ENCODE peak calls at places on chromosomes 6 and 20, in nine cellular contexts. W, P, K, B, J, E, R, M and O are unnamed samples.
A peak's percentile ranks its signal among the peaks of the same experiment; 100 is the strongest.

GRCh38 chr6:131410785-131411184 is 162.2 kb upstream of the ARG1 start:
- DNase-seq in W (no peak), P (no peak), K (no peak), B (no peak), J (no peak), E (no peak), R (no peak), M (no peak), O (no peak)

GRCh38 chr20:44856847-44857448 is 28.6 kb upstream of the YWHAB start:
- DNase-seq in W (peak; percentile 36), P (no peak), K (no peak), B (no peak), J (no peak), E (no peak), R (no peak), M (no peak), O (no peak)

GRCh38 chr6:115914098-115914497 is 146.6 kb downstream of the FRK start:
- DNase-seq in W (no peak), P (no peak), K (no peak), B (no peak), J (no peak), E (no peak), R (no peak), M (no peak), O (no peak)

GRCh38 chr6:99119109-99120031 is 171.6 kb upstream of the FBXL4 start:
- DNase-seq in W (peak; percentile 57), P (no peak), K (peak; percentile 54), B (peak; percentile 74), J (peak; percentile 15), E (no peak), R (peak; percentile 62), M (peak; percentile 38), O (peak; percentile 62)

GRCh38 chr6:123448306-123448884 is 188.4 kb downstream of the TRDN start:
- DNase-seq in W (no peak), P (no peak), K (no peak), B (no peak), J (peak; percentile 6), E (no peak), R (no peak), M (no peak), O (no peak)

GRCh38 chr6:160804639-160805038 is 102.6 kb downstream of the PLG start:
- DNase-seq in W (no peak), P (no peak), K (no peak), B (no peak), J (no peak), E (no peak), R (no peak), M (no peak), O (no peak)

GRCh38 chr20:62918830-62919229 is 7.5 kb downstream of the DIDO1 start:
- DNase-seq in W (no peak), P (no peak), K (no peak), B (no peak), J (no peak), E (no peak), R (no peak), M (no peak), O (no peak)

GRCh38 chr20:17911927-17912326 is 56.7 kb downstream of the SNX5 start:
- DNase-seq in W (no peak), P (no peak), K (no peak), B (no peak), J (no peak), E (no peak), R (no peak), M (no peak), O (no peak)

GRCh38 chr6:42059743-42060142 is 9.4 kb downstream of the TAF8 start:
- DNase-seq in W (no peak), P (no peak), K (no peak), B (no peak), J (no peak), E (no peak), R (no peak), M (no peak), O (no peak)

GRCh38 chr6:15303162-15303919 is 57.5 kb downstream of the JARID2 start:
- DNase-seq in W (no peak), P (no peak), K (no peak), B (no peak), J (no peak), E (no peak), R (peak; percentile 44), M (no peak), O (no peak)

GRCh38 chr6:15303920-15304291 is 58.0 kb downstream of the JARID2 start:
- DNase-seq in W (no peak), P (no peak), K (no peak), B (no peak), J (no peak), E (no peak), R (no peak), M (no peak), O (no peak)

GRCh38 chr6:15305909-15306308 is 60.0 kb downstream of the JARID2 start:
- DNase-seq in W (no peak), P (no peak), K (no peak), B (no peak), J (no peak), E (no peak), R (no peak), M (no peak), O (peak; percentile 27)

GRCh38 chr6:15304337-15305078 is 58.6 kb downstream of the JARID2 start:
- DNase-seq in W (no peak), P (no peak), K (no peak), B (no peak), J (no peak), E (no peak), R (no peak), M (no peak), O (no peak)

DNA sequence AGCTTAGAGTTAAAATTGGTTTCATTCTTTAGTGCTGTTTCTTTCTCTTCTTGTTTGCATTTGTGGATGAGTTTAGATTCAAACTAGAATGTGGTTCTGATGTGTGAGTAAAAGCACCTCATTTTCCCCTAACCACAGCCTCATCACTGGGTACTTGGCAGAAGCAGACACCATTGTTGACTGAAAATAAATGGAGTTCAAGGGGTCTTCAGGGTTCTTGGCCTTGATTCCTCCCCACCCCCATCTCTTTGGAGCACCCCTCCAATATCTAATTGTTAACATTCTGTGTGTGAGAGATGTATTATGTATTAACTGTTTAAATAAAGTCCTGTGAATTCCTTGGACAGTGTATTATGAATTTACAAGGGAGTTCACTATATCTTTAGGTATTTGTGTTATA is 59.6 kb downstream of the JARID2 start:
- DNase-seq in W (no peak), P (no peak), K (peak; percentile 13), B (no peak), J (no peak), E (no peak), R (no peak), M (no peak), O (no peak)
- H3K27ac ChIP-seq in W (no peak overlapping the region), P (no peak overlapping the region), K (peak overlapping the region; percentile 66), B (peak overlapping the region; percentile 14), J (no peak overlapping the region), E (no peak overlapping the region), R (no peak overlapping the region), M (peak overlapping the region; percentile 2), O (no peak overlapping the region)

GRCh38 chr20:33784225-33784624 is 26.9 kb upstream of the CHMP4B start:
- DNase-seq in W (no peak), P (no peak), K (no peak), B (no peak), J (no peak), E (no peak), R (no peak), M (no peak), O (no peak)

GRCh38 chr20:33783818-33784217 is 27.3 kb upstream of the CHMP4B start:
- DNase-seq in W (no peak), P (no peak), K (no peak), B (no peak), J (no peak), E (no peak), R (no peak), M (no peak), O (no peak)

GRCh38 chr20:33781133-33781532 is 30.0 kb upstream of the CHMP4B start:
- DNase-seq in W (no peak), P (no peak), K (no peak), B (no peak), J (no peak), E (no peak), R (no peak), M (no peak), O (no peak)

GRCh38 chr20:33783256-33783655 is 27.9 kb upstream of the CHMP4B start:
- DNase-seq in W (no peak), P (no peak), K (no peak), B (no peak), J (no peak), E (no peak), R (no peak), M (no peak), O (no peak)

DNA sequence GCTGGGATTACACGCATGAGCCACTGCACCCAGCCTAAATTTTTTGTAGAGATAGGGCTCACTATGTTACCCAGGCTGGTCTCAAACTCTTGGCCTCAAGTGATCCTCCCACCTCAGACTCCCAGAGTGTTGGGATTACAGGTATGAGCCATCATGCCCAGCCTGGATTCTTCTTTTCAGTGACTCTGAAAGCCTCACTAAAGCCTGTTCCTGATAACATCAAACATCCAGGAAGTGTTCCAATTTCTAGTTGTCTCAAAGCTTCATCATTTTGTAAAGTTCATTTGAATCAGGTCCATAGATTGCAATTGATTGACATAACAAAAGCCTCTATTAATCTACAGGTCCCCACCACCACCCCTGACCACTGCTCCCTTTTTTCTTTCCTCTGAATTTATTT is 29.2 kb upstream of the CHMP4B start:
- DNase-seq in W (no peak), P (no peak), K (no peak), B (no peak), J (no peak), E (no peak), R (no peak), M (no peak), O (no peak)
- H3K27ac ChIP-seq in W (no peak overlapping the region), P (no peak overlapping the region), K (no peak overlapping the region), B (no peak overlapping the region), J (peak overlapping the region; percentile 26), E (no peak overlapping the region), R (no peak overlapping the region), M (no peak overlapping the region), O (no peak overlapping the region)

DNA sequence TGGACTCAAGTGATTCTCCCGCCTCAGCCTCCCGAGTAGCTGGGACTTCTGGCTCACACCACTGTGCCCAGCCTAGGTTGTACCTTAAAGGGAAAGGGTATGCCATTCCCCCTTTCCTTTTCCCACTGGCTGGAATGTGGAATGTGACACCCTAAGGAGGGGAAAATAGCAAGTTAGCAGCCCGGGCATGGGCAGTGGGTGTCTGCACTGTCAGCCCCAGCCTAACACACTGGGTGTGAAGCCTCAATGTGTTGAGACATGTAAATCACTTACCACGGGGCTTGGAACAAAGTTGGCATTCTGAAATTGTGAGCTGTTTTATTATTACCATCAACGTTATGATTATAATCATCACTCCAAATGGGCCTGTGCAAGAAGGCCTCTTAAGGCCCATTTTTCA is 80.8 kb upstream of the PTPN1 start:
- DNase-seq in W (no peak), P (no peak), K (no peak), B (no peak), J (no peak), E (no peak), R (no peak), M (no peak), O (no peak)
- H3K27ac ChIP-seq in W (no peak overlapping the region), P (no peak overlapping the region), K (no peak overlapping the region), B (no peak overlapping the region), J (no peak overlapping the region), E (no peak overlapping the region), R (no peak overlapping the region), M (no peak overlapping the region), O (no peak overlapping the region)

DNA sequence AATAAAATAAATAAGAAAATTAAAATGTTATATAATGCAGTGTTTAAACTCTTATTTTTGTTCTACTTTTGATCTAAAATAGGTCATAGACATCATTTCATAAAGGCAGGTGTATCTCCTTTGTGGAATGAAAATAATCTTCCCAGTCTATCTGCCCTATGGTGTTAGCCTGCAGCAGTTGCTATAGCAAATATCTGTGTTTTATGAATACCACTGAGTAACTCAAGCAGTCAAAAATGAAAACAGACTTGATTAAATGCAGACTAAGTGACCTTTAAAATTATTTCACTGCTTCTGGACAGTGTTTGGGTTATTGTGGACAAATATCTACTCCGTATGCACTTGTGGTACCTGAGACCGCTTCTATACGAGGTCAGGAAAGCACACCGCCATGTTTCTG is 11.8 kb downstream of the HTR1B start:
- DNase-seq in W (no peak), P (no peak), K (no peak), B (no peak), J (no peak), E (no peak), R (no peak), M (no peak), O (no peak)
- H3K27ac ChIP-seq in W (no peak overlapping the region), P (no peak overlapping the region), K (no peak overlapping the region), B (no peak overlapping the region), J (no peak overlapping the region), E (no peak overlapping the region), R (no peak overlapping the region), M (no peak overlapping the region), O (no peak overlapping the region)